ENCODE peak calls at places on chromosomes 6 and 20, in five cellular contexts. Z, V, C, I and L are unnamed samples.

GRCh38 chr6:36893976-36894932 is 8.5 kb downstream of the C6orf89 start:
- DNase-seq in Z (no peak), V (no peak), C (no peak), I (no peak), L (no peak)

GRCh38 chr6:112237644-112238043 is 16.7 kb downstream of the LAMA4 start:
- DNase-seq in Z (no peak), V (peak; percentile 33), C (no peak), I (no peak), L (peak; percentile 92)

GRCh38 chr6:71481801-71482200 is 193.2 kb downstream of the OGFRL1 start:
- DNase-seq in Z (no peak), V (no peak), C (no peak), I (no peak), L (no peak)

GRCh38 chr20:62236674-62236996 is 1.7 kb upstream of the OSBPL2 start:
- DNase-seq in Z (peak; percentile 58), V (no peak), C (no peak), I (peak; percentile 42), L (no peak)

GRCh38 chr20:62358171-62358719 is 8.9 kb downstream of the LAMA5 start:
- DNase-seq in Z (no peak), V (peak; percentile 77), C (no peak), I (peak; percentile 50), L (no peak)

GRCh38 chr20:56166781-56167465 is 81.6 kb upstream of the MC3R start:
- DNase-seq in Z (no peak), V (no peak), C (no peak), I (no peak), L (no peak)

GRCh38 chr20:6053776-6054688 is at the start of gene LRRN4:
- DNase-seq in Z (peak; percentile 34), V (no peak), C (no peak), I (no peak), L (peak; percentile 26)

GRCh38 chr20:24958506-24959385 is 9.7 kb downstream of the CST7 start:
- DNase-seq in Z (no peak), V (no peak), C (no peak), I (no peak), L (no peak)

GRCh38 chr6:143176090-143177021 is 115.7 kb downstream of the AIG1 start:
- DNase-seq in Z (no peak), V (no peak), C (no peak), I (no peak), L (peak; percentile 88)

GRCh38 chr6:159372333-159372732 is 203.1 kb downstream of the FNDC1 start:
- DNase-seq in Z (no peak), V (no peak), C (no peak), I (no peak), L (no peak)

GRCh38 chr20:44448753-44449546 is 26.7 kb upstream of the TTPAL start:
- DNase-seq in Z (peak; percentile 68), V (peak; percentile 61), C (peak; percentile 5), I (peak; percentile 66), L (no peak)

GRCh38 chr6:56693246-56693607 is 50.5 kb upstream of the DST start:
- DNase-seq in Z (peak; percentile 75), V (peak; percentile 56), C (no peak), I (no peak), L (peak; percentile 87)

GRCh38 chr6:149235130-149235561 is 82.4 kb upstream of the TAB2 start:
- DNase-seq in Z (peak; percentile 54), V (peak; percentile 40), C (peak; percentile 69), I (no peak), L (peak; percentile 90)

GRCh38 chr6:54074591-54075195 is 36.5 kb upstream of the MLIP start:
- DNase-seq in Z (no peak), V (no peak), C (no peak), I (no peak), L (no peak)

GRCh38 chr6:114284281-114284680 is 58.5 kb downstream of the HS3ST5 start:
- DNase-seq in Z (no peak), V (no peak), C (no peak), I (no peak), L (no peak)

GRCh38 chr20:35166242-35166830 is 5.5 kb upstream of the PROCR start:
- DNase-seq in Z (no peak), V (no peak), C (no peak), I (no peak), L (no peak)

GRCh38 chr6:15348528-15348927 is 102.7 kb downstream of the JARID2 start:
- DNase-seq in Z (no peak), V (no peak), C (no peak), I (no peak), L (no peak)

GRCh38 chr6:93177451-93177850 is 241.9 kb downstream of the EPHA7 start:
- DNase-seq in Z (no peak), V (no peak), C (no peak), I (no peak), L (no peak)

GRCh38 chr20:49037962-49038387 is 8.1 kb upstream of the CSE1L start:
- DNase-seq in Z (no peak), V (no peak), C (no peak), I (no peak), L (peak; percentile 4)

GRCh38 chr6:41426438-41426851 is 91.0 kb downstream of the NCR2 start:
- DNase-seq in Z (no peak), V (no peak), C (no peak), I (no peak), L (no peak)

GRCh38 chr6:145904878-145905277 is 59.3 kb downstream of the SHPRH start:
- DNase-seq in Z (no peak), V (no peak), C (no peak), I (no peak), L (no peak)

GRCh38 chr20:64035933-64036345 is at the start of gene C20orf204:
- DNase-seq in Z (peak; percentile 94), V (no peak), C (no peak), I (peak; percentile 60), L (no peak)

GRCh38 chr6:11764250-11764604 is 14.4 kb downstream of the ADTRP start:
- DNase-seq in Z (no peak), V (no peak), C (no peak), I (no peak), L (no peak)

GRCh38 chr20:6698056-6698455 is 69.4 kb upstream of the BMP2 start:
- DNase-seq in Z (peak; percentile 66), V (no peak), C (no peak), I (no peak), L (no peak)

GRCh38 chr6:92126983-92127382 is 1292.4 kb downstream of the EPHA7 start:
- DNase-seq in Z (no peak), V (no peak), C (no peak), I (no peak), L (no peak)

GRCh38 chr20:49653925-49654324 is 59.8 kb downstream of the B4GALT5 start:
- DNase-seq in Z (no peak), V (no peak), C (no peak), I (no peak), L (no peak)

GRCh38 chr6:2560903-2561698 is 189.6 kb downstream of the MYLK4 start:
- DNase-seq in Z (no peak), V (no peak), C (no peak), I (no peak), L (no peak)

GRCh38 chr20:44176833-44177533 is 10.0 kb downstream of the JPH2 start:
- DNase-seq in Z (no peak), V (no peak), C (no peak), I (no peak), L (no peak)

GRCh38 chr6:106739387-106739786 is 110.0 kb downstream of the QRSL1 start:
- DNase-seq in Z (no peak), V (peak; percentile 56), C (no peak), I (no peak), L (no peak)

GRCh38 chr6:101393291-101394251 is at the start of gene GRIK2:
- DNase-seq in Z (no peak), V (no peak), C (no peak), I (peak; percentile 12), L (peak; percentile 47)

GRCh38 chr20:46135856-46136633 is 17.9 kb downstream of the CD40 start:
- DNase-seq in Z (no peak), V (no peak), C (no peak), I (no peak), L (no peak)

GRCh38 chr6:145704153-145704781 is 31.1 kb downstream of the EPM2A start:
- DNase-seq in Z (no peak), V (no peak), C (no peak), I (peak; percentile 16), L (peak; percentile 38)

GRCh38 chr6:9581155-9581554 is 833.7 kb downstream of the TFAP2A start:
- DNase-seq in Z (no peak), V (no peak), C (no peak), I (no peak), L (no peak)

GRCh38 chr6:9583946-9584345 is 830.9 kb downstream of the TFAP2A start:
- DNase-seq in Z (no peak), V (no peak), C (no peak), I (no peak), L (no peak)
- TF ChIP-seq USF2 in Z (no peak), V (no peak), C (no peak), I (no peak), L (no peak)

GRCh38 chr6:27651371-27651732 is 178.4 kb upstream of the ZNF184 start:
- DNase-seq in Z (no peak), V (peak; percentile 80), C (no peak), I (peak; percentile 62), L (no peak)
- TF ChIP-seq BHLHE40 in Z (no peak), V (no peak), C (no peak), I (no peak), L (no peak)

DNA sequence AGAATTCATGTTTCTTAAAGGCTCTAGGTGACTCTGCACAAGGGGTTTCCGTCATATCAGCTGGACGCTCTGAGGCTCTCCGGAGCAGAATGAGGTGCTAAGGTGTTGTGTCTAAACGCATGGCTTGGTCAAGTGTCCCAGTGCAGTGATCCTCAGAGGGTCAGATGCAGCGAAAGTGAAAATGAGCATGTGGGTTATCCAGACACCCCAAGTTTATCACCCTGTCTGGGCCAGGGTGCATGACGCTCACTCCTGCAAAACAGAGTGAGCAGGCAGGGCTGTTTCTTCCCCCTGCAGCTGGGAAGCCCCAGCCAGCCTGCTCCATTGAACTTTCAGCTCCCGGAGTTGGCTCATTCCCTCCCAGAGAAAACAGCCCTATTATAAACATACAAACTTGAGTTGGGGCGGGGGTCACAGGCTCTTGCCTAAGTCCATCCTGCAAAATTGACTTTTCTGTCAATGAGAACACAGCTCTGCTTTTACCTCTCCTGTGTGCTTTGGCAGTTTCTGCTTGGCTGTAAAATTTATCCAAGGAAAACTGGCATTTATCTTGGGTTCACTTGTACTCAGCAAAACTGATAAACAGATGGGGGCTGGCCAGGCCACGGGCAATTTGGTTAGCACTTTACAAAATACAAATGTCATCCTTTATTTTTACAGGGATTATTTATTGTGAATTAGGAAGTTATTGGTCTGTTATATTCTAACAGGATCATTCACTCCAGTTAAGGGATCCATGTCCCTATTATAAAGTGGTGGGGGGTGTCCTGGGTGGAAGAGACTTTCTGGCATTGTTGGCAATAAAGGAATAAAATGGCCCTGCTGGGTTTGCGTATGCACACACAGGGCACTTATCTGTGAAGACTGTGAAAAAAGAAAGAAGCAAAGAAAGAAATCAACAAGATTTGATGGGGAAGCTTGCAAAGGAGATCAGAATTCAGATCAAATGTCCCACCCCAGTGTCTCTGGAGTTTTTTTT is 154.9 kb downstream of the FOXA2 start:
- DNase-seq in Z (peak; percentile 98), V (no peak), C (no peak), I (no peak), L (no peak)
- TF ChIP-seq USF2 in Z (peak; percentile 31), V (no peak), C (no peak), I (no peak), L (no peak)

DNA sequence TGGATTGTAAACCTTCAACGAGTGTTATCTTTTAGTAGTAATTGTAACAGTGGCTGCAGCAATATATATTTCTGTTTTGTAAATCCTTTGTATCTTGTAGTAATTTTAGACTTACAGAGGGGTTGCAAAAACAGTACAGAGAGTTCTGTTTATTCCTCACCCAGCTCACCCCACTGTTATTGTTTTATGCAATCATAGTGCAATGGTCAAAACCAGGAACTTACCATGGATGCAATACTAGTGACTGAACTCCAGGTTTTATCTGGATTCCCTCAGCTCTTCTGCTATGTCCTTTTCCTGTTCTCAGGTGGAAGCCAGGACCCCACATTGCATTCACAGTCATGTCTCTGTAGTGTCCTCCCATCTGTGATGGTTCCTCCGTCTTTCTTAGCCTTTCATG is 42.5 kb upstream of the NKX2-2 start:
- DNase-seq in Z (no peak), V (no peak), C (no peak), I (no peak), L (no peak)
- TF ChIP-seq BHLHE40 in Z (no peak), V (no peak), C (no peak), I (no peak), L (no peak)